ENCODE peak calls at places on chromosomes 12 and 14, in seven cellular contexts. One of them, this sample, is unnamed.

GRCh38 chr14:52325126-52325525 is 11.0 kb downstream of the PTGER2 start:
- DNase-seq in suprapubic skin: no peak
- DNase-seq in psoas muscle: no peak
- DNase-seq in WERI-Rb-1: no peak
- DNase-seq in type B pancreatic cell: no peak
- DNase-seq in tibial artery: no peak
- DNase-seq in AG04450: no peak
- DNase-seq in this sample: no peak

GRCh38 chr12:3820122-3820521 is 53.1 kb downstream of the PARP11 start:
- DNase-seq in tibial artery: no peak
- DNase-seq in psoas muscle: no peak
- DNase-seq in suprapubic skin: no peak
- DNase-seq in WERI-Rb-1: no peak
- DNase-seq in type B pancreatic cell: no peak
- DNase-seq in AG04450: no peak
- DNase-seq in this sample: no peak

GRCh38 chr14:26401170-26401968 is 196.5 kb downstream of the NOVA1 start:
- DNase-seq in tibial artery: no peak
- DNase-seq in WERI-Rb-1: no peak
- DNase-seq in suprapubic skin: no peak
- DNase-seq in AG04450: no peak
- DNase-seq in type B pancreatic cell: no peak
- DNase-seq in psoas muscle: no peak
- DNase-seq in this sample: no peak

GRCh38 chr12:59453461-59453860 is 142.4 kb upstream of the SLC16A7 start:
- DNase-seq in type B pancreatic cell: no peak
- DNase-seq in suprapubic skin: no peak
- DNase-seq in tibial artery: no peak
- DNase-seq in psoas muscle: no peak
- DNase-seq in AG04450: no peak
- DNase-seq in WERI-Rb-1: no peak
- DNase-seq in this sample: no peak

GRCh38 chr12:131711551-131712205 is 788 bp downstream of the SFSWAP start:
- DNase-seq in psoas muscle: no peak
- DNase-seq in AG04450: no peak
- DNase-seq in suprapubic skin: no peak
- DNase-seq in WERI-Rb-1: no peak
- DNase-seq in tibial artery: no peak
- DNase-seq in type B pancreatic cell: no peak
- DNase-seq in this sample: no peak

GRCh38 chr14:75989134-75989533 is 3.6 kb downstream of the IFT43 start:
- DNase-seq in tibial artery: peak; percentile 75
- DNase-seq in suprapubic skin: no peak
- DNase-seq in AG04450: no peak
- DNase-seq in type B pancreatic cell: no peak
- DNase-seq in WERI-Rb-1: no peak
- DNase-seq in psoas muscle: no peak
- DNase-seq in this sample: no peak

GRCh38 chr12:127230843-127231260 is 1036.1 kb upstream of the TMEM132C start:
- DNase-seq in psoas muscle: peak; percentile 34
- DNase-seq in AG04450: peak; percentile 83
- DNase-seq in type B pancreatic cell: no peak
- DNase-seq in tibial artery: no peak
- DNase-seq in suprapubic skin: no peak
- DNase-seq in WERI-Rb-1: no peak
- DNase-seq in this sample: no peak

GRCh38 chr12:2877959-2878732 is 1.1 kb downstream of the RHNO1 start:
- DNase-seq in type B pancreatic cell: no peak
- DNase-seq in AG04450: no peak
- DNase-seq in WERI-Rb-1: peak; percentile 45
- DNase-seq in tibial artery: peak; percentile 60
- DNase-seq in psoas muscle: no peak
- DNase-seq in suprapubic skin: no peak
- DNase-seq in this sample: no peak

GRCh38 chr14:61089126-61089750 is 108.2 kb downstream of the SLC38A6 start:
- DNase-seq in AG04450: no peak
- DNase-seq in WERI-Rb-1: no peak
- DNase-seq in type B pancreatic cell: no peak
- DNase-seq in suprapubic skin: no peak
- DNase-seq in tibial artery: no peak
- DNase-seq in psoas muscle: no peak
- DNase-seq in this sample: no peak

GRCh38 chr12:11758838-11759509 is 109.5 kb downstream of the ETV6 start:
- DNase-seq in AG04450: no peak
- DNase-seq in WERI-Rb-1: no peak
- DNase-seq in psoas muscle: no peak
- DNase-seq in type B pancreatic cell: no peak
- DNase-seq in tibial artery: peak; percentile 76
- DNase-seq in suprapubic skin: no peak
- DNase-seq in this sample: no peak

GRCh38 chr14:69423279-69423678 is 24.8 kb downstream of the SLC39A9 start:
- DNase-seq in tibial artery: no peak
- DNase-seq in AG04450: no peak
- DNase-seq in suprapubic skin: no peak
- DNase-seq in psoas muscle: no peak
- DNase-seq in WERI-Rb-1: no peak
- DNase-seq in type B pancreatic cell: no peak
- DNase-seq in this sample: no peak

GRCh38 chr14:44658389-44658696 is 151.3 kb upstream of the FSCB start:
- DNase-seq in AG04450: no peak
- DNase-seq in WERI-Rb-1: no peak
- DNase-seq in tibial artery: no peak
- DNase-seq in psoas muscle: no peak
- DNase-seq in suprapubic skin: no peak
- DNase-seq in type B pancreatic cell: no peak
- DNase-seq in this sample: no peak

GRCh38 chr12:14714437-14714836 is 18.0 kb upstream of the GUCY2C start:
- DNase-seq in suprapubic skin: no peak
- DNase-seq in WERI-Rb-1: no peak
- DNase-seq in AG04450: no peak
- DNase-seq in type B pancreatic cell: no peak
- DNase-seq in tibial artery: no peak
- DNase-seq in psoas muscle: no peak
- DNase-seq in this sample: no peak

GRCh38 chr12:102474438-102475064 is 5.8 kb downstream of the IGF1 start:
- DNase-seq in psoas muscle: no peak
- DNase-seq in tibial artery: no peak
- DNase-seq in WERI-Rb-1: no peak
- DNase-seq in suprapubic skin: no peak
- DNase-seq in type B pancreatic cell: no peak
- DNase-seq in AG04450: no peak
- DNase-seq in this sample: no peak

GRCh38 chr12:9604288-9604687 is 3.4 kb downstream of the KLRB1 start:
- DNase-seq in WERI-Rb-1: no peak
- DNase-seq in type B pancreatic cell: no peak
- DNase-seq in psoas muscle: no peak
- DNase-seq in suprapubic skin: no peak
- DNase-seq in tibial artery: no peak
- DNase-seq in AG04450: no peak
- DNase-seq in this sample: no peak

GRCh38 chr12:7749442-7749841 is 2.3 kb upstream of the CLEC4C start:
- DNase-seq in type B pancreatic cell: no peak
- DNase-seq in WERI-Rb-1: no peak
- DNase-seq in psoas muscle: no peak
- DNase-seq in tibial artery: no peak
- DNase-seq in suprapubic skin: no peak
- DNase-seq in AG04450: no peak
- DNase-seq in this sample: no peak

GRCh38 chr12:7748774-7749296 is 1.7 kb upstream of the CLEC4C start:
- DNase-seq in AG04450: no peak
- DNase-seq in WERI-Rb-1: no peak
- DNase-seq in suprapubic skin: no peak
- DNase-seq in psoas muscle: no peak
- DNase-seq in type B pancreatic cell: no peak
- DNase-seq in tibial artery: no peak
- DNase-seq in this sample: no peak

GRCh38 chr12:7747196-7747595 is at the start of gene CLEC4C:
- DNase-seq in WERI-Rb-1: no peak
- DNase-seq in suprapubic skin: no peak
- DNase-seq in type B pancreatic cell: no peak
- DNase-seq in psoas muscle: no peak
- DNase-seq in AG04450: no peak
- DNase-seq in tibial artery: no peak
- DNase-seq in this sample: no peak

GRCh38 chr12:7750350-7750749 is 3.2 kb upstream of the CLEC4C start:
- DNase-seq in type B pancreatic cell: no peak
- DNase-seq in suprapubic skin: no peak
- DNase-seq in WERI-Rb-1: peak; percentile 26
- DNase-seq in AG04450: no peak
- DNase-seq in tibial artery: no peak
- DNase-seq in psoas muscle: no peak
- DNase-seq in this sample: no peak

GRCh38 chr12:7751394-7751793 is 4.2 kb upstream of the CLEC4C start:
- DNase-seq in suprapubic skin: no peak
- DNase-seq in tibial artery: no peak
- DNase-seq in WERI-Rb-1: no peak
- DNase-seq in type B pancreatic cell: no peak
- DNase-seq in AG04450: no peak
- DNase-seq in psoas muscle: no peak
- DNase-seq in this sample: no peak
- TF ChIP-seq CTCF in suprapubic skin: no peak
- TF ChIP-seq CTCF in tibial artery: no peak
- TF ChIP-seq CTCF in WERI-Rb-1: no peak
- TF ChIP-seq CTCF in type B pancreatic cell: no peak
- TF ChIP-seq CTCF in AG04450: no peak
- TF ChIP-seq CTCF in psoas muscle: no peak
- TF ChIP-seq CTCF in this sample: no peak

GRCh38 chr12:52049688-52050087 is 1.6 kb upstream of the NR4A1 start:
- DNase-seq in AG04450: no peak
- DNase-seq in type B pancreatic cell: no peak
- DNase-seq in suprapubic skin: no peak
- DNase-seq in tibial artery: no peak
- DNase-seq in psoas muscle: no peak
- DNase-seq in WERI-Rb-1: no peak
- DNase-seq in this sample: no peak

GRCh38 chr12:52050116-52050770 is 999 bp upstream of the NR4A1 start:
- DNase-seq in WERI-Rb-1: no peak
- DNase-seq in type B pancreatic cell: no peak
- DNase-seq in suprapubic skin: no peak
- DNase-seq in psoas muscle: peak; percentile 67
- DNase-seq in AG04450: no peak
- DNase-seq in tibial artery: peak; percentile 88
- DNase-seq in this sample: no peak

GRCh38 chr12:52049286-52049685 is 2.0 kb upstream of the NR4A1 start:
- DNase-seq in AG04450: no peak
- DNase-seq in WERI-Rb-1: no peak
- DNase-seq in type B pancreatic cell: no peak
- DNase-seq in suprapubic skin: no peak
- DNase-seq in psoas muscle: no peak
- DNase-seq in tibial artery: no peak
- DNase-seq in this sample: no peak

GRCh38 chr12:52052471-52053186 is 1.4 kb downstream of the NR4A1 start:
- DNase-seq in psoas muscle: no peak
- DNase-seq in suprapubic skin: no peak
- DNase-seq in tibial artery: no peak
- DNase-seq in AG04450: no peak
- DNase-seq in type B pancreatic cell: no peak
- DNase-seq in WERI-Rb-1: no peak
- DNase-seq in this sample: no peak

DNA sequence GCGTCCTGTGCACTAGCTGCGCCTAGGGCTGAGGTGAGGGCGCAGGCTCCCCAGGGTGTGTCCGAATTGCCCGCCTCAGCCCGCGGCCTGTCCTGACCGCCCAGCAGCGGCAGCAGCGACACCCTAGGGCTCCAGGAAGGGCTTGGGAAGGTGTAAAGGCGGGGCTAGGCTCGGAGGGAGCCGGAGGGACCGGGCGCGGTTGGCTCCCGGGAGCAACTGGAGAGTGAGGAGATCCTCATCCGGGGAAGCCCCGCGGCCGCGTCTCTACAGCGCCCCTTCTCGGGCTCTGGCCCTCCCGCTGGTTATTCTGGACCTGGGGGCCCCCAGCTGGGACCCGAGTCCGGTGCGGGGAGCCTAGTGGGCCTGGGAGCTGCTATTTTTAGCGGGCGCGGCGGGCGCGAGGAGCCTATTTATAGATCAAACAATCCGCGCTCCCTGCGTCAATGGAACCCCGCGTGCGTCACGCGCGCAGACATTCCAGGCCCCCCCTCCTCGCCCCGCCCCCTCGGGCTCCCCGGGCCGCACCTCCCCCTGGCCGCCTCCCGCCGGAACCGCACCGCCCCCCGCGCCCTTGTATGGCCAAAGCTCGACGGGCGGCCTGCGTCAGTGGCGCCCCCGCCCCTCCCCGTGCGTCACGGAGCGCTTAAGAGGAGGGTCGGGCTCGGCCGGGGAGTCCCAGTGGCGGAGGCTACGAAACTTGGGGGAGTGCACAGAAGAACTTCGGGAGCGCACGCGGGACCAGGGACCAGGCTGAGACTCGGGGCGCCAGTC is at the start of gene NR4A1:
- DNase-seq in suprapubic skin: peak; percentile 99
- DNase-seq in type B pancreatic cell: peak; percentile 96
- DNase-seq in WERI-Rb-1: peak; percentile 96
- DNase-seq in AG04450: peak; percentile 88
- DNase-seq in psoas muscle: peak; percentile 99
- DNase-seq in tibial artery: peak; percentile 99
- DNase-seq in this sample: peak; percentile 98
- TF ChIP-seq CTCF in suprapubic skin: no peak
- TF ChIP-seq CTCF in type B pancreatic cell: no peak
- TF ChIP-seq CTCF in WERI-Rb-1: peak; percentile 7
- TF ChIP-seq CTCF in AG04450: no peak
- TF ChIP-seq CTCF in psoas muscle: no peak
- TF ChIP-seq CTCF in tibial artery: no peak
- TF ChIP-seq CTCF in this sample: peak; percentile 2

DNA sequence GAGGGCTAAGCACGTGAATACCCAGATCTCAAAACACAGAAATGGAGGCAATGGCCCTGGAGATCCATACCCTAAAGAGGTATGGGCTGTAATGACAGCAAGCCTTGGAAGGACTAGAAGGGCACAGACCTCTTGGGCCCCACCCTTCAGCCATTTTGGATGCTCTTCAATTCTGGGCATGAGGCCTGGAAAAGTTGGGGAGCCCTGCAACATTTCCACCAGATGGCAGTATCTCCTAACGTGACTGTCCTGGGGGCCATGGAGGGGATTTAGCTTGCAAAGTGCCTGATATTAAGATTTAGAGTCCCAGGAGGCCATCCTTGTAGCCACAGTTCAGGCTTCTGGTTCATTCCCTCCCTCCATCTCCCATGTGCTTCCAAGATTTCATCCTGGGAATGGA is 30.2 kb downstream of the KCNA5 start:
- DNase-seq in WERI-Rb-1: peak; percentile 64
- DNase-seq in psoas muscle: no peak
- DNase-seq in suprapubic skin: no peak
- DNase-seq in tibial artery: no peak
- DNase-seq in AG04450: no peak
- DNase-seq in type B pancreatic cell: no peak
- DNase-seq in this sample: no peak
- TF ChIP-seq CTCF in WERI-Rb-1: peak; percentile 53
- TF ChIP-seq CTCF in psoas muscle: no peak
- TF ChIP-seq CTCF in suprapubic skin: no peak
- TF ChIP-seq CTCF in tibial artery: no peak
- TF ChIP-seq CTCF in AG04450: peak; percentile 56
- TF ChIP-seq CTCF in type B pancreatic cell: peak; percentile 56
- TF ChIP-seq CTCF in this sample: peak; percentile 20

DNA sequence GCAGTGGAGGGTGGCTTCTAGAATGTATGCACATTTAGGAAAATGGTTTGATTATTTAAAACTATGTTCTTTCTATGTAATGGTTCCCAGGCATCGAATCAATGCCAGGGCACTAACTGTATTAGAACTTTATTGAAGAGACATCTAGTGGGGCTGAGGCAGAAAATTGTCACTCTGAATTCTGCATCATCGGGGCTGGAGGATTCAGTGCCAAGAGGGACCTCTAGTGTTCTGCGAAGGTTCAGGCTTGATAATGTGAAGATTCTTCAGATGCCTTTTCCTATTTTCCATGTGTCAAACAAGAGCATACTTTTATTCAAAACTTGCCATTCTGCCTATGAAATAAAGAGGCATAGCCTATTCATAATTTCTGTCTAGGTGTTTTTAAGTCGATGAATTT is 146.3 kb downstream of the CAND1 start:
- DNase-seq in suprapubic skin: no peak
- DNase-seq in AG04450: no peak
- DNase-seq in psoas muscle: no peak
- DNase-seq in type B pancreatic cell: no peak
- DNase-seq in tibial artery: no peak
- DNase-seq in WERI-Rb-1: peak; percentile 39
- DNase-seq in this sample: no peak
- TF ChIP-seq CTCF in suprapubic skin: no peak
- TF ChIP-seq CTCF in AG04450: peak; percentile 38
- TF ChIP-seq CTCF in psoas muscle: peak; percentile 55
- TF ChIP-seq CTCF in type B pancreatic cell: peak; percentile 60
- TF ChIP-seq CTCF in tibial artery: peak; percentile 11
- TF ChIP-seq CTCF in WERI-Rb-1: peak; percentile 74
- TF ChIP-seq CTCF in this sample: peak; percentile 68

This sample was measured in D721Med.